ENCODE peak calls at places on chromosome 7, in five cellular contexts. M, W, A, H and Q are unnamed samples.

GRCh38 chr7:131108212-131108980 is 219.3 kb upstream of the MKLN1 start:
- DNase-seq in M (no peak), W (no peak), A (no peak), H (no peak), Q (no peak)

GRCh38 chr7:127446842-127447241 is 54.3 kb upstream of the ZNF800 start:
- DNase-seq in M (no peak), W (no peak), A (no peak), H (no peak), Q (no peak)

GRCh38 chr7:74570533-74571156 is 86.9 kb upstream of the GTF2I start:
- DNase-seq in M (no peak), W (no peak), A (no peak), H (no peak), Q (no peak)

GRCh38 chr7:133230591-133231194 is 22.2 kb upstream of the EXOC4 start:
- DNase-seq in M (peak; percentile 53), W (peak; percentile 37), A (no peak), H (no peak), Q (peak; percentile 24)

GRCh38 chr7:151373599-151373998 is 32.0 kb downstream of the NUB1 start:
- DNase-seq in M (no peak), W (no peak), A (no peak), H (no peak), Q (no peak)

GRCh38 chr7:2530076-2530967 is 10.7 kb downstream of the LFNG start:
- DNase-seq in M (no peak), W (no peak), A (no peak), H (peak; percentile 44), Q (no peak)

GRCh38 chr7:143003393-143004051 is 23.4 kb downstream of the OR9A2 start:
- DNase-seq in M (peak; percentile 59), W (no peak), A (no peak), H (no peak), Q (peak; percentile 12)

GRCh38 chr7:134414109-134414508 is 44.8 kb downstream of the AKR1B1 start:
- DNase-seq in M (no peak), W (no peak), A (no peak), H (no peak), Q (no peak)

GRCh38 chr7:31114593-31115343 is 62.7 kb downstream of the ADCYAP1R1 start:
- DNase-seq in M (peak; percentile 68), W (no peak), A (no peak), H (no peak), Q (no peak)

GRCh38 chr7:150339369-150339768 is 2.1 kb downstream of the RARRES2 start:
- DNase-seq in M (no peak), W (no peak), A (no peak), H (no peak), Q (no peak)

GRCh38 chr7:47093254-47093798 is 488.6 kb downstream of the TNS3 start:
- DNase-seq in M (no peak), W (no peak), A (no peak), H (no peak), Q (no peak)

GRCh38 chr7:77907281-77907680 is 108.7 kb downstream of the PHTF2 start:
- DNase-seq in M (no peak), W (no peak), A (no peak), H (no peak), Q (no peak)

GRCh38 chr7:138186951-138187351 is 110.7 kb downstream of the AKR1D1 start:
- DNase-seq in M (peak; percentile 59), W (no peak), A (no peak), H (no peak), Q (no peak)

GRCh38 chr7:15561840-15562239 is at the start of gene AGMO:
- DNase-seq in M (peak; percentile 46), W (no peak), A (peak; percentile 32), H (peak; percentile 71), Q (no peak)

GRCh38 chr7:112970771-112971170 is 115.9 kb downstream of the GPR85 start:
- DNase-seq in M (no peak), W (no peak), A (no peak), H (no peak), Q (no peak)

GRCh38 chr7:148697950-148698396 is 730 bp upstream of the CUL1 start:
- DNase-seq in M (no peak), W (no peak), A (no peak), H (no peak), Q (peak; percentile 34)

GRCh38 chr7:23373151-23374004 is 74.2 kb downstream of the MALSU1 start:
- DNase-seq in M (no peak), W (no peak), A (no peak), H (no peak), Q (no peak)

GRCh38 chr7:79452495-79453265 is 787 bp downstream of the MAGI2 start:
- DNase-seq in M (peak; percentile 46), W (peak; percentile 32), A (peak; percentile 32), H (peak; percentile 16), Q (peak; percentile 7)

GRCh38 chr7:47500103-47500563 is 81.8 kb downstream of the TNS3 start:
- DNase-seq in M (peak; percentile 76), W (no peak), A (no peak), H (no peak), Q (peak; percentile 27)

GRCh38 chr7:84191842-84192241 is 2.7 kb downstream of the SEMA3A start:
- DNase-seq in M (no peak), W (no peak), A (no peak), H (no peak), Q (no peak)

GRCh38 chr7:155161690-155162089 is 91.6 kb downstream of the HTR5A start:
- DNase-seq in M (no peak), W (no peak), A (no peak), H (no peak), Q (no peak)
- H3K27ac ChIP-seq in M (no peak overlapping the region), W (no peak overlapping the region), A (no peak overlapping the region), H (no peak overlapping the region), Q (no peak overlapping the region)

GRCh38 chr7:158024351-158024715 is 563.3 kb downstream of the PTPRN2 start:
- DNase-seq in M (no peak), W (no peak), A (no peak), H (no peak), Q (no peak)
- TF ChIP-seq CTCF in M (no peak), W (no peak), A (no peak), H (no peak), Q (no peak)

GRCh38 chr7:102432476-102433318 is 678 bp upstream of the ORAI2 start:
- DNase-seq in M (no peak), W (no peak), A (no peak), H (no peak), Q (no peak)
- H3K4me1 ChIP-seq in M (peaks cover 6% of the 10 kb centered on the region), W (no peaks in the 10 kb centered on the region), A (no peaks in the 10 kb centered on the region), H (peaks cover 22% of the 10 kb centered on the region), Q (peaks cover 2% of the 10 kb centered on the region)

GRCh38 chr7:120998525-120998924 is 10.0 kb downstream of the CPED1 start:
- DNase-seq in M (no peak), W (no peak), A (no peak), H (no peak), Q (no peak)
- H3K27ac ChIP-seq in M (peak overlapping the region; percentile 5), W (no peak overlapping the region), A (peak overlapping the region; percentile 92), H (peak overlapping the region; percentile 2), Q (no peak overlapping the region)

GRCh38 chr7:99139031-99139430 is 4.9 kb downstream of the SMURF1 start:
- DNase-seq in M (no peak), W (no peak), A (no peak), H (no peak), Q (no peak)
- TF ChIP-seq CTCF in M (no peak), W (no peak), A (no peak), H (no peak), Q (no peak)

GRCh38 chr7:140898794-140899548 is 25.8 kb downstream of the BRAF start:
- DNase-seq in M (no peak), W (no peak), A (no peak), H (no peak), Q (no peak)
- H3K4me1 ChIP-seq in M (no peaks in the 10 kb centered on the region), W (peaks cover 3% of the 10 kb centered on the region), A (no peaks in the 10 kb centered on the region), H (peaks cover 37% of the 10 kb centered on the region), Q (no peaks in the 10 kb centered on the region)

DNA sequence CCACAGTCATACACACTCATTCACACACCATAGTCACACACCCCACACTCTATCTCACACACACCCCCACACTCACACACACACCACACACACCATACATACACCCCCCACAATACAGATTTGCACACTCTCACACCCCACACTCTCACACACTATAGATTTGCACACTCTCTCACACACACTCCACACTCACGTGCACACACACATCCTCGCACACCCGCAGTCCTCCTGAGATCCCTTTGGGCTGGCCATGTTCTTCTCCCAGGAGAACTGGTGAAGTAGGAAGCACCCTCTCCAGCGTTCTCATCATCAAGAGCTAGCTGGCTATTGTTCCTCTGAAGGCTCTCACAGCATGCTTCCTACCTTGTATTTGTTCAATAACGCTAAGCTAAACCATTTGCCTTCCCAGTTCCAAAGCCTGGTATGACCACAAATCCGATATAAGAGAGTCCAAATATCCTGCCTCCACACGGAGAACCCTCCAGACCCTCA is 86.2 kb downstream of the HECW1 start:
- DNase-seq in M (no peak), W (no peak), A (no peak), H (no peak), Q (no peak)
- H3K27ac ChIP-seq in M (no peak overlapping the region), W (no peak overlapping the region), A (no peak overlapping the region), H (no peak overlapping the region), Q (no peak overlapping the region)

GRCh38 chr7:34158754-34159153 is 253.4 kb downstream of the BMPER start:
- DNase-seq in M (no peak), W (no peak), A (no peak), H (no peak), Q (no peak)
- TF ChIP-seq CTCF in M (no peak), W (no peak), A (no peak), H (no peak), Q (peak; percentile 35)

GRCh38 chr7:116691664-116692063 is 19.7 kb downstream of the MET start:
- DNase-seq in M (no peak), W (no peak), A (no peak), H (no peak), Q (no peak)
- H3K4me1 ChIP-seq in M (no peaks in the 10 kb centered on the region), W (peaks cover 5% of the 10 kb centered on the region), A (no peaks in the 10 kb centered on the region), H (peaks cover 3% of the 10 kb centered on the region), Q (no peaks in the 10 kb centered on the region)